ENCODE peak calls at places on chromosomes 16 and 17, in four cellular contexts. One of them, this sample, is unnamed.

GRCh38 chr17:17107891-17108680 is 65.8 kb downstream of the MPRIP start:
- DNase-seq in AG09309: no peak
- DNase-seq in left cardiac atrium: no peak
- DNase-seq in T follicular helper cell: no peak
- DNase-seq in this sample: no peak

GRCh38 chr17:1375615-1376014 is 24.4 kb downstream of the YWHAE start:
- DNase-seq in AG09309: no peak
- DNase-seq in left cardiac atrium: no peak
- DNase-seq in T follicular helper cell: no peak
- DNase-seq in this sample: no peak

GRCh38 chr17:72538921-72539352 is 418.1 kb downstream of the SOX9 start:
- DNase-seq in AG09309: no peak
- DNase-seq in left cardiac atrium: no peak
- DNase-seq in T follicular helper cell: no peak
- DNase-seq in this sample: no peak

GRCh38 chr17:45759761-45760160 is 24.4 kb upstream of the CRHR1 start:
- DNase-seq in AG09309: no peak
- DNase-seq in left cardiac atrium: no peak
- DNase-seq in T follicular helper cell: no peak
- DNase-seq in this sample: no peak

GRCh38 chr16:87380875-87381274 is 2.7 kb downstream of the FBXO31 start:
- DNase-seq in AG09309: no peak
- DNase-seq in left cardiac atrium: no peak
- DNase-seq in T follicular helper cell: no peak
- DNase-seq in this sample: no peak

GRCh38 chr17:45296003-45296832 is 20.6 kb downstream of the MAP3K14 start:
- DNase-seq in AG09309: no peak
- DNase-seq in left cardiac atrium: peak
- DNase-seq in T follicular helper cell: no peak
- DNase-seq in this sample: no peak

GRCh38 chr16:5738586-5738985 is 641.0 kb upstream of the EEF2KMT start:
- DNase-seq in AG09309: no peak
- DNase-seq in left cardiac atrium: no peak
- DNase-seq in T follicular helper cell: no peak
- DNase-seq in this sample: no peak

GRCh38 chr16:84687715-84688114 is 12.1 kb upstream of the USP10 start:
- DNase-seq in AG09309: peak
- DNase-seq in left cardiac atrium: no peak
- DNase-seq in T follicular helper cell: no peak
- DNase-seq in this sample: peak

GRCh38 chr16:64738321-64738960 is 383.4 kb downstream of the CDH11 start:
- DNase-seq in AG09309: peak
- DNase-seq in left cardiac atrium: no peak
- DNase-seq in T follicular helper cell: no peak
- DNase-seq in this sample: peak

GRCh38 chr17:4529533-4530152 is 25.5 kb downstream of the MYBBP1A start:
- DNase-seq in AG09309: no peak
- DNase-seq in left cardiac atrium: no peak
- DNase-seq in T follicular helper cell: no peak
- DNase-seq in this sample: no peak

GRCh38 chr17:81902653-81903414 is 796 bp downstream of the NPB start:
- DNase-seq in AG09309: no peak
- DNase-seq in left cardiac atrium: no peak
- DNase-seq in T follicular helper cell: no peak
- DNase-seq in this sample: no peak

GRCh38 chr17:54530398-54530797 is 370.3 kb upstream of the TOM1L1 start:
- DNase-seq in AG09309: no peak
- DNase-seq in left cardiac atrium: no peak
- DNase-seq in T follicular helper cell: no peak
- DNase-seq in this sample: no peak

GRCh38 chr17:1422907-1423306 is 22.9 kb upstream of the YWHAE start:
- DNase-seq in AG09309: peak
- DNase-seq in left cardiac atrium: peak
- DNase-seq in T follicular helper cell: no peak
- DNase-seq in this sample: peak

GRCh38 chr17:17206149-17206912 is at the start of gene PLD6:
- DNase-seq in AG09309: peak
- DNase-seq in left cardiac atrium: peak
- DNase-seq in T follicular helper cell: peak
- DNase-seq in this sample: peak

GRCh38 chr17:29592850-29593545 is at the start of gene ANKRD13B:
- DNase-seq in AG09309: no peak
- DNase-seq in left cardiac atrium: peak
- DNase-seq in T follicular helper cell: no peak
- DNase-seq in this sample: no peak